ENCODE peak calls at places on chromosome 12, in seven cellular contexts. E is neural progenitor cell; H is dorsolateral prefrontal cortex; D is IMR-90; W is upper lobe of right lung; S is CD8-positive, alpha-beta memory T cell; G is lower lobe of right lung. C is an unnamed sample.

GRCh38 chr12:92134638-92135274 is 10.9 kb downstream of the BTG1 start:
- DNase-seq in S (no peak), D (peak; percentile 84), W (no peak), H (no peak), G (no peak), E (no peak), C (no peak)

GRCh38 chr12:48446372-48446771 is 26.0 kb upstream of the ANP32D start:
- DNase-seq in W (no peak), H (no peak), G (no peak), S (no peak), E (peak; percentile 66), D (no peak), C (no peak)

GRCh38 chr12:81492131-81492720 is 266.9 kb downstream of the PPFIA2 start:
- DNase-seq in H (no peak), E (no peak), D (no peak), S (no peak), W (no peak), G (no peak), C (no peak)

GRCh38 chr12:132460571-132460970 is 29.4 kb upstream of the FBRSL1 start:
- DNase-seq in S (no peak), G (no peak), W (no peak), H (no peak), E (no peak), D (no peak), C (no peak)

GRCh38 chr12:75378354-75378753 is 12.5 kb upstream of the GLIPR1L2 start:
- DNase-seq in H (no peak), S (no peak), W (no peak), E (no peak), D (peak; percentile 68), G (no peak), C (no peak)

GRCh38 chr12:77767335-77767734 is 63.4 kb upstream of the NAV3 start:
- DNase-seq in S (no peak), G (no peak), H (no peak), D (no peak), E (no peak), W (no peak), C (no peak)

GRCh38 chr12:107337354-107338095 is 244.2 kb upstream of the CRY1 start:
- DNase-seq in D (peak; percentile 79), E (no peak), H (no peak), W (no peak), S (no peak), G (no peak), C (no peak)

GRCh38 chr12:92608418-92609091 is 94.2 kb upstream of the PLEKHG7 start:
- DNase-seq in E (peak; percentile 48), G (no peak), W (no peak), S (no peak), D (peak; percentile 67), H (no peak), C (no peak)

GRCh38 chr12:11672361-11672760 is 22.9 kb downstream of the ETV6 start:
- DNase-seq in E (no peak), D (no peak), G (no peak), W (no peak), S (no peak), H (no peak), C (no peak)

GRCh38 chr12:13044859-13045384 is 741 bp downstream of the FAM234B start:
- DNase-seq in E (no peak), D (no peak), G (no peak), H (no peak), S (no peak), W (no peak), C (no peak)

GRCh38 chr12:68785358-68785757 is 22.6 kb upstream of the MDM2 start:
- DNase-seq in D (peak; percentile 43), S (no peak), H (no peak), W (no peak), G (no peak), E (no peak), C (no peak)

GRCh38 chr12:13088503-13088902 is 15.0 kb downstream of the GSG1 start:
- DNase-seq in D (no peak), E (no peak), S (no peak), H (no peak), W (no peak), G (no peak), C (no peak)

GRCh38 chr12:21330682-21331253 is 3.9 kb downstream of the SLCO1A2 start:
- DNase-seq in G (no peak), W (no peak), S (no peak), E (peak; percentile 52), H (no peak), D (peak; percentile 0), C (no peak)

GRCh38 chr12:685388-685787 is 22.1 kb upstream of the NINJ2 start:
- DNase-seq in W (no peak), S (peak; percentile 74), D (peak; percentile 28), H (no peak), G (no peak), E (no peak), C (no peak)

GRCh38 chr12:87967871-87968270 is 61.3 kb downstream of the C12orf50 start:
- DNase-seq in E (no peak), D (no peak), S (no peak), W (no peak), G (no peak), H (no peak), C (no peak)

GRCh38 chr12:24554612-24555300 is 394.1 kb downstream of the BCAT1 start:
- DNase-seq in H (no peak), E (no peak), S (no peak), W (no peak), G (no peak), D (no peak), C (no peak)

GRCh38 chr12:101670007-101670671 is 27.3 kb upstream of the CHPT1 start:
- DNase-seq in G (no peak), D (peak; percentile 58), W (no peak), H (no peak), S (peak; percentile 1), E (peak; percentile 50), C (no peak)

GRCh38 chr12:79344855-79345840 is 345.6 kb downstream of the PAWR start:
- DNase-seq in G (no peak), H (no peak), D (peak; percentile 50), E (peak; percentile 65), W (no peak), S (no peak), C (no peak)

GRCh38 chr12:29561736-29562135 is 64.2 kb upstream of the OVCH1 start:
- DNase-seq in D (no peak), W (no peak), G (no peak), E (no peak), H (no peak), S (no peak), C (no peak)

GRCh38 chr12:58346032-58346632 is 404.8 kb downstream of the ATP23 start:
- DNase-seq in E (peak; percentile 36), S (no peak), G (no peak), H (no peak), W (no peak), D (peak; percentile 62), C (no peak)

GRCh38 chr12:25730489-25731349 is 177.6 kb upstream of the LMNTD1 start:
- DNase-seq in E (peak; percentile 8), W (no peak), H (no peak), D (no peak), S (no peak), G (no peak), C (no peak)

GRCh38 chr12:46675736-46676135 is 150.1 kb downstream of the SLC38A4 start:
- DNase-seq in H (no peak), G (peak; percentile 47), W (peak; percentile 63), D (peak; percentile 44), E (peak; percentile 58), S (no peak), C (peak; percentile 52)

GRCh38 chr12:91993287-91994028 is 152.2 kb downstream of the BTG1 start:
- DNase-seq in E (no peak), G (no peak), D (no peak), H (no peak), W (no peak), S (no peak), C (no peak)

GRCh38 chr12:638948-639557 is 24.2 kb downstream of the NINJ2 start:
- DNase-seq in G (no peak), E (no peak), H (no peak), S (no peak), D (no peak), W (no peak), C (no peak)

GRCh38 chr12:52082988-52083637 is 3.6 kb downstream of the SMIM41 start:
- DNase-seq in D (peak; percentile 71), S (peak; percentile 60), G (peak; percentile 68), E (peak; percentile 79), W (peak; percentile 80), H (peak; percentile 79), C (peak; percentile 55)

GRCh38 chr12:87866602-87867292 is 162.5 kb downstream of the C12orf50 start:
- DNase-seq in S (no peak), W (no peak), E (peak; percentile 2), G (no peak), D (peak; percentile 50), H (no peak), C (no peak)

GRCh38 chr12:65948320-65949008 is 124.2 kb downstream of the HMGA2 start:
- DNase-seq in H (peak; percentile 59), D (peak; percentile 96), G (peak; percentile 45), S (no peak), W (peak; percentile 64), E (peak; percentile 33), C (peak; percentile 56)

GRCh38 chr12:92257261-92257660 is 111.6 kb upstream of the BTG1 start:
- DNase-seq in E (no peak), S (no peak), H (no peak), W (no peak), G (no peak), D (no peak), C (no peak)

GRCh38 chr12:113473942-113474341 is 2.3 kb upstream of the LHX5 start:
- DNase-seq in H (no peak), G (no peak), E (peak; percentile 72), D (no peak), W (no peak), S (no peak), C (no peak)

DNA sequence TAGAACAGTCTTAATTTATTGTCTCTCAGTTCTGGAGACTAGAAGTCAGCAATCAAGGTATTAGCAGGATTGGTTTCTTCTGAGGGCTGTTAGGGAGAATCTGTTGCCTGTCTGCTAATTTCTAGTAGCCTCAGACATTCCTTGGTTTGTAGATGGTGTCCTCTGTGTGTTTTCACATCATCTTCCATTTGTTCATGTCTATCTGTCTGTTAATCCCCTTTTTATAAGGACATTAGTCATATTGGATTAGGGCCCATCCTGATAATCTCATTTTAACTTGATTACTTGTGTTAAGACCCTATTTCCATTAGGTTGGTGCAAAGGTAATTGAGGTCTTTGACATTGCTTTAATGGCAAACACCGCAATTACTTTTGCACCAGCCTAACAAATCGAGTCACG is 34.3 kb downstream of the TBC1D15 start:
- DNase-seq in H (no peak), S (no peak), E (no peak), W (no peak), G (no peak), D (no peak), C (no peak)
- H3K27me3 ChIP-seq in H (no peaks in the 10 kb centered on the region), S (no peaks in the 10 kb centered on the region), E (no peaks in the 10 kb centered on the region), W (no peaks in the 10 kb centered on the region), G (no peaks in the 10 kb centered on the region), D (no peaks in the 10 kb centered on the region), C (no peaks in the 10 kb centered on the region)

GRCh38 chr12:124693356-124693755 is 125.9 kb upstream of the NCOR2 start:
- DNase-seq in S (no peak), D (no peak), G (no peak), H (no peak), W (no peak), E (no peak), C (no peak)
- H3K27me3 ChIP-seq in S (no peaks in the 10 kb centered on the region), D (no peaks in the 10 kb centered on the region), G (no peaks in the 10 kb centered on the region), H (no peaks in the 10 kb centered on the region), W (no peaks in the 10 kb centered on the region), E (no peaks in the 10 kb centered on the region), C (no peaks in the 10 kb centered on the region)

GRCh38 chr12:49550853-49551252 is 12.0 kb downstream of the KCNH3 start:
- DNase-seq in W (no peak), D (no peak), G (no peak), H (no peak), E (no peak), S (no peak), C (no peak)
- H3K27me3 ChIP-seq in W (peaks cover 35% of the 10 kb centered on the region), D (peaks cover 63% of the 10 kb centered on the region), G (peaks cover 40% of the 10 kb centered on the region), H (no peaks in the 10 kb centered on the region), E (peaks cover 70% of the 10 kb centered on the region), S (peaks cover 9% of the 10 kb centered on the region), C (no peaks in the 10 kb centered on the region)

GRCh38 chr12:4996714-4997113 is 47.0 kb upstream of the KCNA5 start:
- DNase-seq in H (no peak), W (no peak), E (no peak), S (no peak), G (no peak), D (no peak), C (no peak)
- H3K27me3 ChIP-seq in H (peaks cover 5% of the 10 kb centered on the region), W (peaks cover 40% of the 10 kb centered on the region), E (no peaks in the 10 kb centered on the region), S (peaks cover 3% of the 10 kb centered on the region), G (peaks cover 25% of the 10 kb centered on the region), D (peaks cover 32% of the 10 kb centered on the region), C (no peaks in the 10 kb centered on the region)